ENCODE peak calls at places on chromosome 4, in eight cellular contexts. K, J, W, A, B, I, P and R are unnamed samples.

GRCh38 chr4:71697031-71697430 is 86.8 kb downstream of the GC start:
- DNase-seq in K (no peak), J (no peak), W (no peak), A (no peak), B (no peak), I (no peak), P (no peak), R (no peak)

GRCh38 chr4:110411599-110412011 is 64.3 kb upstream of the ENPEP start:
- DNase-seq in K (no peak), J (no peak), W (no peak), A (no peak), B (peak; percentile 32), I (no peak), P (no peak), R (no peak)

GRCh38 chr4:141807501-141807900 is 171.1 kb downstream of the IL15 start:
- DNase-seq in K (no peak), J (no peak), W (peak; percentile 24), A (no peak), B (no peak), I (no peak), P (no peak), R (no peak)

GRCh38 chr4:71074452-71075299 is 81.2 kb downstream of the DCK start:
- DNase-seq in K (no peak), J (no peak), W (peak; percentile 49), A (peak; percentile 56), B (no peak), I (no peak), P (no peak), R (peak; percentile 58)

GRCh38 chr4:107299646-107300045 is 263.5 kb upstream of the DKK2 start:
- DNase-seq in K (no peak), J (no peak), W (peak; percentile 60), A (no peak), B (no peak), I (no peak), P (no peak), R (no peak)

GRCh38 chr4:141254326-141254725 is 33.6 kb downstream of the ZNF330 start:
- DNase-seq in K (no peak), J (no peak), W (no peak), A (no peak), B (no peak), I (no peak), P (no peak), R (no peak)

GRCh38 chr4:304987-305680 is at the start of gene ZNF732:
- DNase-seq in K (no peak), J (no peak), W (peak; percentile 84), A (peak; percentile 40), B (peak; percentile 87), I (no peak), P (no peak), R (no peak)

GRCh38 chr4:169201144-169202124 is 69.3 kb downstream of the SH3RF1 start:
- DNase-seq in K (no peak), J (no peak), W (peak; percentile 60), A (no peak), B (no peak), I (no peak), P (no peak), R (no peak)

GRCh38 chr4:122733805-122734155 is 1.3 kb downstream of the BBS12 start:
- DNase-seq in K (no peak), J (no peak), W (no peak), A (no peak), B (no peak), I (no peak), P (no peak), R (peak; percentile 45)

GRCh38 chr4:151743128-151743854 is 17.5 kb downstream of the GATB start:
- DNase-seq in K (no peak), J (no peak), W (peak; percentile 14), A (no peak), B (no peak), I (no peak), P (no peak), R (no peak)

GRCh38 chr4:169664615-169665014 is 44.2 kb downstream of the CLCN3 start:
- DNase-seq in K (no peak), J (no peak), W (peak; percentile 8), A (no peak), B (no peak), I (no peak), P (no peak), R (no peak)

GRCh38 chr4:185936650-185937376 is 124.8 kb upstream of the SORBS2 start:
- DNase-seq in K (no peak), J (no peak), W (no peak), A (no peak), B (no peak), I (no peak), P (no peak), R (no peak)

GRCh38 chr4:75168548-75168947 is 235.6 kb downstream of the PARM1 start:
- DNase-seq in K (no peak), J (no peak), W (no peak), A (no peak), B (no peak), I (no peak), P (no peak), R (no peak)

GRCh38 chr4:89305712-89306437 is 1.7 kb downstream of the GPRIN3 start:
- DNase-seq in K (no peak), J (no peak), W (peak; percentile 65), A (no peak), B (no peak), I (no peak), P (no peak), R (peak; percentile 72)

GRCh38 chr4:126247409-126247808 is 932.7 kb downstream of the FAT4 start:
- DNase-seq in K (no peak), J (no peak), W (no peak), A (no peak), B (no peak), I (no peak), P (no peak), R (no peak)

GRCh38 chr4:64822405-64822804 is 413.2 kb upstream of the TECRL start:
- DNase-seq in K (no peak), J (no peak), W (no peak), A (no peak), B (no peak), I (no peak), P (no peak), R (no peak)

GRCh38 chr4:21733894-21734630 is 214.5 kb downstream of the KCNIP4 start:
- DNase-seq in K (no peak), J (no peak), W (no peak), A (no peak), B (no peak), I (no peak), P (no peak), R (no peak)

GRCh38 chr4:22514001-22514400 is 1.9 kb downstream of the ADGRA3 start:
- DNase-seq in K (no peak), J (no peak), W (peak; percentile 78), A (no peak), B (no peak), I (no peak), P (no peak), R (no peak)

GRCh38 chr4:181960384-181960783 is 282.8 kb upstream of the TENM3 start:
- DNase-seq in K (no peak), J (no peak), W (no peak), A (no peak), B (no peak), I (no peak), P (no peak), R (no peak)

GRCh38 chr4:153166971-153167501 is 37.2 kb upstream of the TRIM2 start:
- DNase-seq in K (no peak), J (no peak), W (peak; percentile 56), A (no peak), B (no peak), I (no peak), P (no peak), R (no peak)

GRCh38 chr4:123398151-123398802 is 1.7 kb downstream of the SPRY1 start:
- DNase-seq in K (peak; percentile 84), J (peak; percentile 81), W (peak; percentile 91), A (peak; percentile 77), B (peak; percentile 54), I (peak; percentile 89), P (peak; percentile 44), R (peak; percentile 76)

GRCh38 chr4:68751138-68751537 is 64.7 kb upstream of the UGT2B10 start:
- DNase-seq in K (no peak), J (no peak), W (no peak), A (no peak), B (no peak), I (no peak), P (no peak), R (no peak)

GRCh38 chr4:21973850-21974249 is 25.3 kb upstream of the KCNIP4 start:
- DNase-seq in K (no peak), J (no peak), W (no peak), A (no peak), B (no peak), I (no peak), P (no peak), R (no peak)

DNA sequence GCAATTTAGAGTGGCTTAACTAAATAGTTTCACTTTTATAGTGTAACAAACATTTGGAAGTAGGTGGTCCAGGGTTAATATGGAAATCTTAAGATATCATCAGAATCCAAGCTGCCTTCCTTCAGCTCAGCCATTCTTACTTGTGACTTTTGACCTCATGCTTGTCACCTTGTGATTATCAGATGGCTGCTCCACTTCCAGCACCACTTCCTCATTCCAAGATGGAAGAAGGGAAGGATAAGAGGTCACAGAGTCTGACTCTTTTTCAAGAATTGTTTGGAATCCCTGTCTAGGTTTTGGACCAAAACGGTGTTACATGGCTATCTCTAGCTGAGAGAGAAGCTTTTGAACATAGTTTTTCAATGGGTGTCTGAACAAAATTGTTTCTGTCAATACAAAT is 39.9 kb downstream of the MTTP start:
- DNase-seq in K (no peak), J (no peak), W (no peak), A (no peak), B (no peak), I (no peak), P (no peak), R (peak; percentile 53)
- H3K4me3 ChIP-seq in K (no peak overlapping the region), J (no peak overlapping the region), W (no peak overlapping the region), A (no peak overlapping the region), B (no peak overlapping the region), I (no peak overlapping the region), P (no peak overlapping the region), R (no peak overlapping the region)

GRCh38 chr4:43356786-43357185 is 464.3 kb downstream of the GRXCR1 start:
- DNase-seq in K (no peak), J (no peak), W (no peak), A (no peak), B (no peak), I (no peak), P (no peak), R (no peak)
- H3K27ac ChIP-seq in K (no peak overlapping the region), J (no peak overlapping the region), W (no peak overlapping the region), A (no peak overlapping the region), B (no peak overlapping the region), I (no peak overlapping the region), P (no peak overlapping the region), R (no peak overlapping the region)

GRCh38 chr4:86306816-86307215 is 53.0 kb downstream of the MAPK10 start:
- DNase-seq in K (no peak), J (no peak), W (peak; percentile 82), A (no peak), B (no peak), I (no peak), P (no peak), R (no peak)
- H3K36me3 ChIP-seq in K (no peaks in the 10 kb centered on the region), J (no peaks in the 10 kb centered on the region), W (peaks cover 1% of the 10 kb centered on the region), A (no peaks in the 10 kb centered on the region), B (no peaks in the 10 kb centered on the region), I (no peaks in the 10 kb centered on the region), P (no peaks in the 10 kb centered on the region), R (no peaks in the 10 kb centered on the region)

DNA sequence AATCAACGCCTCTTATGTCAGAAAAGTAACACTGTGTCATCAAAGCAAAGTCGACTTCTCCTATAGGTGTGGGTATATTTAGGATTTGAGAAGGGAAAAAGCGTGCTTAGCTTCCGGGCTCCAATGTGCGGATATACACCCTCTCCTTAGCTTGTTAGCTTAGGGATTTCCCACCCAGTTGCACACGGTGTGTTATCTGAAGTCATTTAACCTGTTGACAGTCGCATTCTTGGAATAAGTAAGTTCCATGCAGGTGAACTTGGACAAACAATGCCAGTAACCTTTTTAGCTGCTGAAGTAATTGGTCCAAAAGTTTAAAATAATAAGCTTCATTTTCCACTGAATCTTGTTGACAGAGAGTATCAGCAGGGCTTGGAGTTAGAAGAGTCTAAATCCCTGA is 113.7 kb downstream of the SHROOM3 start:
- DNase-seq in K (no peak), J (no peak), W (no peak), A (peak; percentile 25), B (no peak), I (no peak), P (no peak), R (no peak)
- H3K4me3 ChIP-seq in K (no peak overlapping the region), J (no peak overlapping the region), W (no peak overlapping the region), A (no peak overlapping the region), B (no peak overlapping the region), I (no peak overlapping the region), P (no peak overlapping the region), R (no peak overlapping the region)